ENCODE peak calls at places on chromosomes 11 and 22, in nine cellular contexts. U is neuronal stem cell, R is adipocyte, F is IMR-90, I is colonic mucosa, J is mesendoderm, N is astrocyte, Q is fibroblast of lung, H is endothelial cell of umbilical vein. T is an unnamed sample.

GRCh38 chr22:37701121-37701786 is 4.4 kb downstream of the TRIOBP start:
- DNase-seq in H (peak; percentile 20), R (no peak), U (no peak), J (no peak), N (no peak), I (no peak), Q (no peak), F (peak; percentile 32), T (no peak)

GRCh38 chr11:1087961-1088926 is 13.6 kb downstream of the MUC2 start:
- DNase-seq in Q (no peak), R (no peak), F (no peak), H (no peak), J (no peak), I (no peak), U (no peak), N (no peak), T (peak; percentile 60)

GRCh38 chr11:1336836-1337646 is 27.6 kb upstream of the TOLLIP start:
- DNase-seq in N (no peak), Q (no peak), U (no peak), J (peak; percentile 44), F (no peak), I (peak; percentile 42), R (peak; percentile 41), H (no peak), T (peak; percentile 89)

GRCh38 chr11:94759522-94759921 is 8.6 kb upstream of the AMOTL1 start:
- DNase-seq in J (no peak), Q (no peak), U (no peak), N (no peak), I (no peak), F (no peak), H (no peak), R (no peak), T (no peak)

GRCh38 chr11:61327669-61328071 is 5.2 kb downstream of the DDB1 start:
- DNase-seq in R (peak; percentile 42), F (peak; percentile 57), H (no peak), N (peak; percentile 66), Q (peak; percentile 75), J (no peak), I (no peak), U (no peak), T (no peak)

GRCh38 chr22:42862045-42862734 is 5.1 kb upstream of the ARFGAP3 start:
- DNase-seq in I (no peak), J (no peak), H (no peak), Q (peak; percentile 89), F (peak; percentile 86), U (no peak), N (peak; percentile 89), R (no peak), T (no peak)

GRCh38 chr11:10387209-10388083 is 67.6 kb upstream of the AMPD3 start:
- DNase-seq in N (peak; percentile 93), J (no peak), I (peak; percentile 38), F (peak; percentile 92), R (peak; percentile 93), Q (peak; percentile 93), U (no peak), H (peak; percentile 58), T (no peak)

GRCh38 chr11:77598195-77598594 is 8.4 kb downstream of the AQP11 start:
- DNase-seq in F (no peak), Q (no peak), I (no peak), U (no peak), H (no peak), R (no peak), J (no peak), N (no peak), T (no peak)

GRCh38 chr22:19522190-19522880 is 1.9 kb downstream of the CLDN5 start:
- DNase-seq in U (no peak), F (no peak), Q (no peak), I (no peak), R (no peak), H (peak; percentile 28), J (peak; percentile 22), N (no peak), T (no peak)

GRCh38 chr11:17528181-17528691 is 16.0 kb downstream of the USH1C start:
- DNase-seq in I (peak; percentile 48), U (no peak), N (no peak), J (peak; percentile 76), R (peak; percentile 64), F (peak; percentile 28), Q (peak; percentile 11), H (peak; percentile 42), T (peak; percentile 77)

GRCh38 chr22:18952022-18952421 is 15.9 kb upstream of the PRODH start:
- DNase-seq in U (no peak), F (no peak), N (no peak), R (no peak), H (no peak), Q (no peak), I (no peak), J (no peak), T (peak; percentile 32)

GRCh38 chr22:19043111-19044085 is 78.8 kb downstream of the DGCR2 start:
- DNase-seq in I (no peak), Q (peak; percentile 15), J (no peak), N (no peak), F (peak; percentile 15), U (no peak), R (peak; percentile 18), H (no peak), T (peak; percentile 45)

GRCh38 chr22:28768701-28769393 is 3.6 kb upstream of the CCDC117 start:
- DNase-seq in H (no peak), U (no peak), J (no peak), F (no peak), Q (no peak), R (no peak), I (no peak), N (no peak), T (no peak)

GRCh38 chr11:19934828-19935259 is 222.2 kb downstream of the NAV2 start:
- DNase-seq in H (no peak), N (peak; percentile 82), F (peak; percentile 89), U (no peak), Q (peak; percentile 88), R (peak; percentile 68), J (peak; percentile 16), I (no peak), T (no peak)

GRCh38 chr11:67022961-67023956 is at the start of gene SYT12:
- DNase-seq in Q (peak; percentile 45), N (no peak), R (peak; percentile 56), F (no peak), I (no peak), J (no peak), H (no peak), U (peak; percentile 18), T (peak; percentile 77)

DNA sequence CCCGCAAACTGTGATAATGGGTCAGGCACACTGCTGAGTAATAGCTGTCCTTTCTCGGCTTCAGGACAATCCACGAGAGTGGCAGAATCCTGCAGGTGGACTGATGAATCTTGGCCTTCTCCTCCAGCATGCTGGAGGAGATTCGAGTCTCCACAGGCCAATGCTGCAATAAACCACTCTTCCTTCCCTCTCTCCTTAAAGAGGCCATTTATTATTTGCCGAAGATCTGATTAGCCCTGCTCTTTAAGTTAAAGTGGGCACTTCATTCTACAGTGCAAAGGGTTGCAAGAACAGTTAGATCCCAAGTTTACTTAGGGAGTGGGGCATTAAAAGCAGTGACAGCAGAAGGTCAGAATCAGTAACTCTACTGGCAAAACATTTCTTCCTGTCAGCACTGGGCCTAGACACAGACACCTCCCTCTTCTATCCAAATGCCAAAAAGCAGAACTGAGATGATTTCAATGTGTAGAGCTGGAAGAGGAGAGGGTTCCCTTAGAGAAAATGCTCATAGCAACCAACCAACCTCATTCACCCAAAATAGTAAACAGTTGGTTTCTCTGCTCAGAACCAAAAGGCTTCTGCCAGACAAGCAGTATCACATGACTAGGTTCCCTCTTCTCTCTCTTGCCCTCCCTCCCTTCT is 121.7 kb downstream of the SGSM3 start:
- DNase-seq in I (no peak), F (peak; percentile 40), U (no peak), R (no peak), Q (peak; percentile 45), N (peak; percentile 37), H (no peak), J (no peak), T (no peak)
- H3K9ac ChIP-seq in I (peak overlapping the region; percentile 13), F (no peak overlapping the region), U (no peak overlapping the region), R (no peak overlapping the region), Q (peak overlapping the region; percentile 13), N (no peak overlapping the region), H (no peak overlapping the region), J (no peak overlapping the region), T (no peak overlapping the region)

GRCh38 chr11:75982309-75982708 is 167.3 kb downstream of the UVRAG start:
- DNase-seq in F (no peak), H (no peak), I (no peak), Q (no peak), J (peak; percentile 55), U (no peak), R (no peak), N (no peak), T (no peak)

GRCh38 chr11:75981546-75981945 is 166.5 kb downstream of the UVRAG start:
- DNase-seq in R (no peak), U (no peak), I (no peak), F (no peak), N (no peak), H (no peak), Q (no peak), J (no peak), T (no peak)

DNA sequence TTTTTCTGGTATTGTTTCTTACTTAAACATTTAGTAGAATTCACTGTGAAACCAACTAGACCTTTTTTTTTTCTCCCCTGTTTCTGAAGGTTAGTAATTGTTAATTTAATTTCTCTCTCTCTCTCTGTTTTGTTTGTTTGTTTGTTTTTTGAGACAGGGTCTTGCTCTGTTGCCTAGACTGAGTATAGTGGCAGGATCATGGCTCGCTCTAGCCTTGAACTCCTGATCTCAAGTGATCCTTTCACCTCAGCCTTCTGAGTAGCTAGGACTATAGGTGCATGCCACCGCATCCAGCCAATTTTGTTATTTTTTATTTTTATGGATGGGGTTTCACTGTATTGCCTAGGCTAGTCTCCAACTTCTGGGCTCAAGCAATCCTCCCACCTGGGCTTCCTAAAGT is 165.0 kb downstream of the UVRAG start:
- DNase-seq in N (no peak), Q (no peak), U (no peak), J (no peak), F (no peak), I (no peak), R (no peak), H (no peak), T (no peak)
- H3K9ac ChIP-seq in N (no peak overlapping the region), Q (no peak overlapping the region), U (no peak overlapping the region), J (no peak overlapping the region), F (no peak overlapping the region), I (no peak overlapping the region), R (no peak overlapping the region), H (no peak overlapping the region), T (no peak overlapping the region)

DNA sequence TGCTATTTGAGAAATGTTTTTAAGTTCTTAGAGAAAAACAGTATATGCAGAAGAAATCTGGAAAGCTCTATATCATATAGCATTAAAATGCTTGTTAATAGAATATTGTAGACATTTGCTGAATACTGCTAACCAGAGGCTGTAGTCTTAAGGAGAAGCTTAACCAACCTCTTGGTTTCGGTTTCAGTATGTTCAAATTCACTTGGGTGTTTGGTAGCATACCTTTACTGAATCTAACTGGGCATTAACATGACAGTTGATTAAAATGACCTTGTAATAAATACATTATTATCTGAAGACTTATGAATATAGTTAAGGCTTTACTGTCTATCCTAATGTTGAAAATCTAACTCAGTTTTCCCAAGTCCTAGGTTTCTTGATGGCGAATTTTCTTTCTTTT is 5.4 kb downstream of the PCF11 start:
- DNase-seq in Q (no peak), N (no peak), J (no peak), U (no peak), I (no peak), R (peak; percentile 42), F (peak; percentile 16), H (no peak), T (no peak)
- H3K9ac ChIP-seq in Q (no peak overlapping the region), N (no peak overlapping the region), J (no peak overlapping the region), U (no peak overlapping the region), I (no peak overlapping the region), R (no peak overlapping the region), F (no peak overlapping the region), H (no peak overlapping the region), T (no peak overlapping the region)

GRCh38 chr11:131704682-131705081 is 334.3 kb downstream of the NTM start:
- DNase-seq in I (no peak), H (no peak), F (no peak), Q (no peak), J (no peak), U (no peak), N (no peak), R (no peak), T (no peak)

GRCh38 chr11:131703311-131703710 is 332.9 kb downstream of the NTM start:
- DNase-seq in I (no peak), U (no peak), H (no peak), J (no peak), N (no peak), R (no peak), Q (no peak), F (no peak), T (no peak)
- H3K9ac ChIP-seq in I (no peak overlapping the region), U (no peak overlapping the region), H (no peak overlapping the region), J (no peak overlapping the region), N (no peak overlapping the region), R (no peak overlapping the region), Q (no peak overlapping the region), F (no peak overlapping the region), T (no peak overlapping the region)